ENCODE peak calls at places on chromosomes 13 and 19, in nine cellular contexts. One of them, this sample, is unnamed.

GRCh38 chr19:15038304-15038703 is 11.0 kb upstream of the CASP14 start:
- DNase-seq in psoas muscle: no peak
- DNase-seq in GM23338: no peak
- DNase-seq in PC-3: peak
- DNase-seq in mammary epithelial cell: peak
- DNase-seq in brain microvascular endothelial cell: no peak
- DNase-seq in HCT116: no peak
- DNase-seq in CD4-positive, alpha-beta T cell: no peak
- DNase-seq in tibial artery: no peak
- DNase-seq in this sample: no peak

GRCh38 chr13:108200781-108201398 is 14.4 kb downstream of the LIG4 start:
- DNase-seq in psoas muscle: no peak
- DNase-seq in GM23338: no peak
- DNase-seq in PC-3: peak
- DNase-seq in mammary epithelial cell: peak
- DNase-seq in brain microvascular endothelial cell: peak
- DNase-seq in HCT116: no peak
- DNase-seq in CD4-positive, alpha-beta T cell: no peak
- DNase-seq in tibial artery: no peak
- DNase-seq in this sample: no peak

GRCh38 chr19:8609210-8610040 is 1.1 kb downstream of the ADAMTS10 start:
- DNase-seq in psoas muscle: peak
- DNase-seq in GM23338: peak
- DNase-seq in PC-3: no peak
- DNase-seq in mammary epithelial cell: no peak
- DNase-seq in brain microvascular endothelial cell: peak
- DNase-seq in HCT116: peak
- DNase-seq in CD4-positive, alpha-beta T cell: no peak
- DNase-seq in tibial artery: peak
- DNase-seq in this sample: no peak

GRCh38 chr13:50909605-50910482 is at the start of gene RNASEH2B:
- DNase-seq in psoas muscle: peak
- DNase-seq in GM23338: peak
- DNase-seq in PC-3: peak
- DNase-seq in mammary epithelial cell: peak
- DNase-seq in brain microvascular endothelial cell: peak
- DNase-seq in HCT116: peak
- DNase-seq in CD4-positive, alpha-beta T cell: peak
- DNase-seq in tibial artery: peak
- DNase-seq in this sample: peak

GRCh38 chr13:73754241-73754640 is 380.0 kb downstream of the KLF12 start:
- DNase-seq in psoas muscle: no peak
- DNase-seq in GM23338: peak
- DNase-seq in PC-3: no peak
- DNase-seq in mammary epithelial cell: no peak
- DNase-seq in brain microvascular endothelial cell: no peak
- DNase-seq in HCT116: no peak
- DNase-seq in CD4-positive, alpha-beta T cell: no peak
- DNase-seq in tibial artery: no peak
- DNase-seq in this sample: no peak

GRCh38 chr19:51784922-51785690 is 9.9 kb upstream of the FPR3 start:
- DNase-seq in psoas muscle: peak
- DNase-seq in GM23338: peak
- DNase-seq in PC-3: peak
- DNase-seq in mammary epithelial cell: peak
- DNase-seq in brain microvascular endothelial cell: peak
- DNase-seq in HCT116: no peak
- DNase-seq in CD4-positive, alpha-beta T cell: no peak
- DNase-seq in tibial artery: peak
- DNase-seq in this sample: no peak

GRCh38 chr13:50125306-50125555 is 110.0 kb downstream of the KCNRG start:
- DNase-seq in psoas muscle: no peak
- DNase-seq in GM23338: no peak
- DNase-seq in PC-3: no peak
- DNase-seq in mammary epithelial cell: no peak
- DNase-seq in brain microvascular endothelial cell: no peak
- DNase-seq in HCT116: no peak
- DNase-seq in CD4-positive, alpha-beta T cell: no peak
- DNase-seq in tibial artery: no peak
- DNase-seq in this sample: no peak

GRCh38 chr19:58229255-58229639 is 533 bp downstream of the ZNF544 start:
- DNase-seq in psoas muscle: no peak
- DNase-seq in GM23338: peak
- DNase-seq in PC-3: peak
- DNase-seq in mammary epithelial cell: peak
- DNase-seq in brain microvascular endothelial cell: peak
- DNase-seq in HCT116: no peak
- DNase-seq in CD4-positive, alpha-beta T cell: peak
- DNase-seq in tibial artery: no peak
- DNase-seq in this sample: no peak

GRCh38 chr13:79096099-79096498 is 310.0 kb downstream of the RBM26 start:
- DNase-seq in psoas muscle: no peak
- DNase-seq in GM23338: peak
- DNase-seq in PC-3: no peak
- DNase-seq in mammary epithelial cell: no peak
- DNase-seq in brain microvascular endothelial cell: no peak
- DNase-seq in HCT116: no peak
- DNase-seq in CD4-positive, alpha-beta T cell: no peak
- DNase-seq in tibial artery: no peak
- DNase-seq in this sample: no peak

GRCh38 chr13:30810261-30810701 is 74.9 kb downstream of the ALOX5AP start:
- DNase-seq in psoas muscle: no peak
- DNase-seq in GM23338: no peak
- DNase-seq in PC-3: no peak
- DNase-seq in mammary epithelial cell: peak
- DNase-seq in brain microvascular endothelial cell: no peak
- DNase-seq in HCT116: no peak
- DNase-seq in CD4-positive, alpha-beta T cell: no peak
- DNase-seq in tibial artery: no peak
- DNase-seq in this sample: no peak

GRCh38 chr19:1445932-1446712 is 3.8 kb upstream of the APC2 start:
- DNase-seq in psoas muscle: no peak
- DNase-seq in GM23338: peak
- DNase-seq in PC-3: peak
- DNase-seq in mammary epithelial cell: no peak
- DNase-seq in brain microvascular endothelial cell: no peak
- DNase-seq in HCT116: no peak
- DNase-seq in CD4-positive, alpha-beta T cell: no peak
- DNase-seq in tibial artery: no peak
- DNase-seq in this sample: peak

GRCh38 chr13:81738364-81738763 is 1397.4 kb upstream of the SPRY2 start:
- DNase-seq in psoas muscle: no peak
- DNase-seq in GM23338: no peak
- DNase-seq in PC-3: peak
- DNase-seq in mammary epithelial cell: peak
- DNase-seq in brain microvascular endothelial cell: no peak
- DNase-seq in HCT116: no peak
- DNase-seq in CD4-positive, alpha-beta T cell: no peak
- DNase-seq in tibial artery: no peak
- DNase-seq in this sample: no peak

DNA sequence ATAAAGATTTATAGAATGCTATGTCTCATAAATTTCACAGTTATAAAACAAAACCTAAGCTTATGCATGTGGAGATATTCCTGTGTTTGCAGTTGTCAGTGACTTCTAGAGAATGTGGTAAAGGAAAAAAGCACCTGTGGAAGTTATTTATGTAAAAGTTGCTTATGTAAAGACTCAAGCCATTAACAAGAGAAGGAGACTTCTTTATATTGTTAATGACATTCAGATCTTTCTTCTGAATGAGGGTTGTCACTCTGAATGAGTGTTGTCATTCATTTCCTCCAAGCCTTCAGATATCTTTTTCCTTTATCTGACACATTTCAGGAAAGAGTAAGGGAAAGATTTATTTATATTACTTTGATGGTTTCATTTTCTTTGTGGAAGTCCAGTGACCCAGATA is 202.6 kb downstream of the TM9SF2 start:
- DNase-seq in psoas muscle: no peak
- DNase-seq in GM23338: peak
- DNase-seq in PC-3: no peak
- DNase-seq in mammary epithelial cell: no peak
- DNase-seq in brain microvascular endothelial cell: no peak
- DNase-seq in HCT116: no peak
- DNase-seq in CD4-positive, alpha-beta T cell: no peak
- DNase-seq in tibial artery: no peak
- DNase-seq in this sample: no peak
- TF ChIP-seq CTCF in psoas muscle: no peak
- TF ChIP-seq CTCF in GM23338: no peak
- TF ChIP-seq CTCF in PC-3: no peak
- TF ChIP-seq CTCF in mammary epithelial cell: no peak
- TF ChIP-seq CTCF in brain microvascular endothelial cell: no peak
- TF ChIP-seq CTCF in HCT116: no peak
- TF ChIP-seq CTCF in CD4-positive, alpha-beta T cell: no peak
- TF ChIP-seq CTCF in tibial artery: no peak
- TF ChIP-seq CTCF in this sample: no peak

GRCh38 chr13:27388236-27388635 is 36.2 kb upstream of the GTF3A start:
- DNase-seq in psoas muscle: no peak
- DNase-seq in GM23338: no peak
- DNase-seq in PC-3: no peak
- DNase-seq in mammary epithelial cell: no peak
- DNase-seq in brain microvascular endothelial cell: no peak
- DNase-seq in HCT116: no peak
- DNase-seq in CD4-positive, alpha-beta T cell: no peak
- DNase-seq in tibial artery: no peak
- DNase-seq in this sample: no peak

GRCh38 chr13:27395007-27395510 is 29.4 kb upstream of the GTF3A start:
- DNase-seq in psoas muscle: no peak
- DNase-seq in GM23338: no peak
- DNase-seq in PC-3: no peak
- DNase-seq in mammary epithelial cell: no peak
- DNase-seq in brain microvascular endothelial cell: no peak
- DNase-seq in HCT116: no peak
- DNase-seq in CD4-positive, alpha-beta T cell: no peak
- DNase-seq in tibial artery: no peak
- DNase-seq in this sample: no peak

GRCh38 chr13:27384285-27384684 is 40.1 kb upstream of the GTF3A start:
- DNase-seq in psoas muscle: no peak
- DNase-seq in GM23338: no peak
- DNase-seq in PC-3: no peak
- DNase-seq in mammary epithelial cell: no peak
- DNase-seq in brain microvascular endothelial cell: no peak
- DNase-seq in HCT116: no peak
- DNase-seq in CD4-positive, alpha-beta T cell: no peak
- DNase-seq in tibial artery: no peak
- DNase-seq in this sample: no peak

GRCh38 chr13:27393101-27393500 is 31.3 kb upstream of the GTF3A start:
- DNase-seq in psoas muscle: no peak
- DNase-seq in GM23338: no peak
- DNase-seq in PC-3: no peak
- DNase-seq in mammary epithelial cell: no peak
- DNase-seq in brain microvascular endothelial cell: no peak
- DNase-seq in HCT116: no peak
- DNase-seq in CD4-positive, alpha-beta T cell: no peak
- DNase-seq in tibial artery: no peak
- DNase-seq in this sample: no peak

DNA sequence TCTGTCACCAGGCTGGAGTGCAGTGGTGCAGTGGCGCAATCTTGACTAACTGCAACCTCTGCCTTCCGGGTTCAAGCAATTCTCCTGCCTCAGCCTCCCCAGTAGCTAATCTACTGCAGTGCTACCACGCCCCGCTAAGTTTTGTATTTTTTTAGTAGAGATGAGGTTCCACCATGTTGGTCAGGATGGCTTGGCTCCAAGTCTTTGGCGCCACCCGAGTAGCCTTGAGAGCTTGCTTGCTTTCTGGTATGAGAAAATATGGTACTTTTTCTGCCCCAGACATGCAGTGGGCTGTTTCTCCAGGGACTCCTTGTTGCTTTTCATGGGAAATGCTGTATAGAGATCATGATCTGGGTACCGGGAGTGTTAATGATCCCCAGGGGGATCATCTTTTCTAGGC is 34.5 kb upstream of the GTF3A start:
- DNase-seq in psoas muscle: no peak
- DNase-seq in GM23338: no peak
- DNase-seq in PC-3: no peak
- DNase-seq in mammary epithelial cell: no peak
- DNase-seq in brain microvascular endothelial cell: no peak
- DNase-seq in HCT116: no peak
- DNase-seq in CD4-positive, alpha-beta T cell: no peak
- DNase-seq in tibial artery: no peak
- DNase-seq in this sample: no peak
- H3K27ac ChIP-seq in psoas muscle: no peak
- H3K27ac ChIP-seq in GM23338: no peak
- H3K27ac ChIP-seq in PC-3: no peak
- H3K27ac ChIP-seq in mammary epithelial cell: no peak
- H3K27ac ChIP-seq in brain microvascular endothelial cell: no peak
- H3K27ac ChIP-seq in HCT116: no peak
- H3K27ac ChIP-seq in CD4-positive, alpha-beta T cell: no peak
- H3K27ac ChIP-seq in tibial artery: no peak
- H3K27ac ChIP-seq in this sample: no peak

GRCh38 chr19:13153627-13154240 is 3.5 kb downstream of the IER2 start:
- DNase-seq in psoas muscle: peak
- DNase-seq in GM23338: peak
- DNase-seq in PC-3: peak
- DNase-seq in mammary epithelial cell: no peak
- DNase-seq in brain microvascular endothelial cell: no peak
- DNase-seq in HCT116: no peak
- DNase-seq in CD4-positive, alpha-beta T cell: no peak
- DNase-seq in tibial artery: no peak
- DNase-seq in this sample: no peak
- TF ChIP-seq CTCF in psoas muscle: no peak
- TF ChIP-seq CTCF in GM23338: no peak
- TF ChIP-seq CTCF in PC-3: no peak
- TF ChIP-seq CTCF in mammary epithelial cell: peak
- TF ChIP-seq CTCF in brain microvascular endothelial cell: no peak
- TF ChIP-seq CTCF in HCT116: no peak
- TF ChIP-seq CTCF in CD4-positive, alpha-beta T cell: peak
- TF ChIP-seq CTCF in tibial artery: no peak
- TF ChIP-seq CTCF in this sample: no peak

GRCh38 chr19:16374436-16374835 is 49.8 kb downstream of the KLF2 start:
- DNase-seq in psoas muscle: no peak
- DNase-seq in GM23338: no peak
- DNase-seq in PC-3: no peak
- DNase-seq in mammary epithelial cell: no peak
- DNase-seq in brain microvascular endothelial cell: no peak
- DNase-seq in HCT116: no peak
- DNase-seq in CD4-positive, alpha-beta T cell: no peak
- DNase-seq in tibial artery: no peak
- DNase-seq in this sample: no peak

GRCh38 chr19:16373989-16374388 is 49.4 kb downstream of the KLF2 start:
- DNase-seq in psoas muscle: no peak
- DNase-seq in GM23338: no peak
- DNase-seq in PC-3: no peak
- DNase-seq in mammary epithelial cell: no peak
- DNase-seq in brain microvascular endothelial cell: no peak
- DNase-seq in HCT116: no peak
- DNase-seq in CD4-positive, alpha-beta T cell: no peak
- DNase-seq in tibial artery: no peak
- DNase-seq in this sample: no peak

GRCh38 chr19:16373539-16373938 is 48.9 kb downstream of the KLF2 start:
- DNase-seq in psoas muscle: peak
- DNase-seq in GM23338: no peak
- DNase-seq in PC-3: no peak
- DNase-seq in mammary epithelial cell: no peak
- DNase-seq in brain microvascular endothelial cell: peak
- DNase-seq in HCT116: no peak
- DNase-seq in CD4-positive, alpha-beta T cell: no peak
- DNase-seq in tibial artery: peak
- DNase-seq in this sample: no peak

GRCh38 chr19:16372065-16372915 is 47.7 kb downstream of the KLF2 start:
- DNase-seq in psoas muscle: no peak
- DNase-seq in GM23338: no peak
- DNase-seq in PC-3: no peak
- DNase-seq in mammary epithelial cell: no peak
- DNase-seq in brain microvascular endothelial cell: no peak
- DNase-seq in HCT116: no peak
- DNase-seq in CD4-positive, alpha-beta T cell: no peak
- DNase-seq in tibial artery: no peak
- DNase-seq in this sample: no peak

GRCh38 chr19:16373079-16373478 is 48.5 kb downstream of the KLF2 start:
- DNase-seq in psoas muscle: no peak
- DNase-seq in GM23338: no peak
- DNase-seq in PC-3: no peak
- DNase-seq in mammary epithelial cell: no peak
- DNase-seq in brain microvascular endothelial cell: no peak
- DNase-seq in HCT116: no peak
- DNase-seq in CD4-positive, alpha-beta T cell: no peak
- DNase-seq in tibial artery: no peak
- DNase-seq in this sample: no peak
- H3K27ac ChIP-seq in psoas muscle: peak
- H3K27ac ChIP-seq in GM23338: no peak
- H3K27ac ChIP-seq in PC-3: no peak
- H3K27ac ChIP-seq in mammary epithelial cell: no peak
- H3K27ac ChIP-seq in brain microvascular endothelial cell: no peak
- H3K27ac ChIP-seq in HCT116: no peak
- H3K27ac ChIP-seq in CD4-positive, alpha-beta T cell: peak
- H3K27ac ChIP-seq in tibial artery: no peak
- H3K27ac ChIP-seq in this sample: no peak